ENCODE peak calls at places on chromosomes 4 and X, in six cellular contexts. D is HepG2, P is GM12891, K is GM12878, O is H1, U is K562. B is an unnamed sample.

GRCh38 chr4:128427832-128428366 is 140.3 kb upstream of the PGRMC2 start:
- DNase-seq in U (peak), P (no peak), D (peak), O (no peak), K (no peak), B (no peak)

GRCh38 chr4:7736436-7737267 is 203.0 kb downstream of the AFAP1 start:
- DNase-seq in O (no peak), D (no peak), U (no peak), P (no peak), K (no peak), B (no peak)

GRCh38 chr4:189765271-189765670 is 175.4 kb upstream of the FRG1 start:
- DNase-seq in U (no peak), O (no peak), K (no peak), D (no peak), P (no peak), B (no peak)

GRCh38 chr4:26993541-26993940 is 132.9 kb downstream of the STIM2 start:
- DNase-seq in U (no peak), K (no peak), O (no peak), P (no peak), D (no peak), B (no peak)

GRCh38 chr4:41234424-41234823 is 20.1 kb upstream of the APBB2 start:
- DNase-seq in U (no peak), D (no peak), O (peak), K (no peak), P (no peak), B (no peak)

GRCh38 chrX:3263681-3264126 is 82.7 kb downstream of the MXRA5 start:
- DNase-seq in P (no peak), K (no peak), U (no peak), D (no peak), O (no peak), B (no peak)

GRCh38 chr4:41181037-41181436 is 33.3 kb downstream of the APBB2 start:
- DNase-seq in K (no peak), D (no peak), U (no peak), O (no peak), P (no peak), B (no peak)

GRCh38 chr4:105457997-105458396 is 15.9 kb downstream of the PPA2 start:
- DNase-seq in D (no peak), U (no peak), P (no peak), O (no peak), K (no peak), B (no peak)

GRCh38 chrX:69101655-69102251 is 63.5 kb downstream of the PJA1 start:
- DNase-seq in K (no peak), O (no peak), D (no peak), U (no peak), P (no peak), B (no peak)

GRCh38 chrX:1529328-1529727 is 7.7 kb downstream of the P2RY8 start:
- DNase-seq in U (no peak), D (no peak), O (peak), K (no peak), P (no peak), B (no peak)

GRCh38 chrX:20217279-20217678 is 49.4 kb downstream of the RPS6KA3 start:
- DNase-seq in P (no peak), K (no peak), O (no peak), U (peak), D (no peak), B (no peak)

GRCh38 chr4:53490161-53490915 is 100.9 kb downstream of the LNX1 start:
- DNase-seq in O (no peak), D (no peak), K (no peak), U (no peak), P (no peak), B (no peak)

GRCh38 chr4:8063974-8064563 is 94.5 kb downstream of the ABLIM2 start:
- DNase-seq in O (no peak), K (no peak), P (no peak), U (no peak), D (no peak), B (no peak)

GRCh38 chrX:12975999-12976558 is 1.2 kb downstream of the TMSB4X start:
- DNase-seq in D (no peak), U (peak), K (no peak), P (no peak), O (no peak), B (peak)

GRCh38 chr4:122346036-122346435 is 32.8 kb upstream of the ADAD1 start:
- DNase-seq in P (no peak), O (no peak), D (no peak), K (no peak), U (no peak), B (no peak)

GRCh38 chr4:121764702-121765367 is at the start of gene SMIM43:
- DNase-seq in D (no peak), P (no peak), K (no peak), O (peak), U (no peak), B (no peak)

GRCh38 chr4:145486603-145487002 is 5.0 kb downstream of the SMAD1 start:
- DNase-seq in U (no peak), O (no peak), D (no peak), K (no peak), P (no peak), B (no peak)

GRCh38 chr4:56804551-56804950 is 16.9 kb downstream of the SPINK2 start:
- DNase-seq in D (no peak), P (no peak), U (no peak), O (no peak), K (peak), B (no peak)

GRCh38 chr4:131603705-131604104 is 1545.4 kb upstream of the PCDH10 start:
- DNase-seq in O (no peak), D (no peak), U (no peak), K (no peak), P (no peak), B (no peak)

GRCh38 chrX:8289523-8289922 is 118.5 kb upstream of the VCX2 start:
- DNase-seq in K (no peak), O (no peak), D (no peak), U (no peak), P (no peak), B (no peak)

GRCh38 chr4:122898370-122899150 is 23.8 kb downstream of the NUDT6 start:
- DNase-seq in K (no peak), U (no peak), D (no peak), P (no peak), O (no peak), B (no peak)

GRCh38 chrX:154979671-154980070 is 42.9 kb downstream of the F8 start:
- DNase-seq in P (no peak), O (no peak), D (no peak), K (no peak), U (no peak), B (no peak)

GRCh38 chr4:10098770-10099139 is 17.8 kb downstream of the WDR1 start:
- DNase-seq in U (no peak), K (no peak), P (no peak), O (no peak), D (no peak), B (no peak)

GRCh38 chr4:101198741-101199339 is 148.5 kb downstream of the PPP3CA start:
- DNase-seq in P (no peak), D (peak), U (no peak), O (no peak), K (no peak), B (no peak)

GRCh38 chrX:15398874-15399273 is 14.7 kb upstream of the VEGFD start:
- DNase-seq in K (no peak), D (no peak), U (no peak), O (no peak), P (no peak), B (no peak)

GRCh38 chrX:154039577-154039976 is 19.9 kb upstream of the IRAK1 start:
- DNase-seq in U (no peak), D (no peak), O (no peak), P (no peak), K (no peak), B (no peak)

DNA sequence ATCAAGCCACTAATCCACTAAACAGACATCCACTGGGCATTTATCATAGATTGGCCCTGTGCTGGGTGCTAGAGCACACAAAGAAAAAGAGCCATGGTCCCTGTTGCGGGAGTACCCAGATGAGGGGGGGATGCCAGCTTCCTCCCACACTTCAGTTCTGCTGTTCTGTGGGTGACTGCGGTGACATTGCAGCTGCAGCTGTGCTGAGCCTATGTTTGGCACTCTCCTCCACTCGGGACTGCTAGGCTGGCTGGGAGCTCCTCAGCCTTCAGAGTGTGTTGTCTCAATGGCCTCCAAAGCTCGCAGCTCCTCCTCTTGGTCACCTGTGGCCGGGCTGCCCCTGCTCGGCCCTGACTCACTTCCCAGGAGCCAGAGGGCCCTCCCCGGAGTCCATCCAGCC is 173.2 kb downstream of the CLCN4 start:
- DNase-seq in O (no peak), K (no peak), U (no peak), D (no peak), P (no peak), B (no peak)
- TF ChIP-seq TAF1 in O (no peak), K (no peak), U (no peak), D (no peak), P (no peak), B (no peak)

GRCh38 chrX:42708222-42708621 is 69.7 kb downstream of the PPP1R2C start:
- DNase-seq in K (no peak), U (no peak), D (no peak), P (no peak), O (no peak), B (no peak)
- TF ChIP-seq POLR2AphosphoS5 in K (no peak), U (no peak), D (no peak), P (no peak), O (no peak), B (no peak)

GRCh38 chr4:139011220-139011950 is 4.2 kb upstream of the NOCT start:
- DNase-seq in K (no peak), D (no peak), U (peak), P (no peak), O (no peak), B (no peak)
- TF ChIP-seq POLR2A in K (no peak), D (no peak), U (no peak), P (no peak), O (no peak), B (no peak)

GRCh38 chr4:102598759-102599379 is 97.7 kb downstream of the NFKB1 start:
- DNase-seq in P (no peak), U (no peak), O (no peak), K (no peak), D (no peak), B (no peak)

GRCh38 chr4:102599887-102600286 is 98.7 kb downstream of the NFKB1 start:
- DNase-seq in U (no peak), D (no peak), P (no peak), K (no peak), O (no peak), B (no peak)

GRCh38 chr4:102599455-102599854 is 98.3 kb downstream of the NFKB1 start:
- DNase-seq in O (no peak), U (no peak), P (no peak), D (no peak), K (no peak), B (no peak)

GRCh38 chr4:102600689-102601088 is 99.5 kb downstream of the NFKB1 start:
- DNase-seq in O (no peak), D (no peak), P (no peak), U (no peak), K (no peak), B (no peak)

GRCh38 chr4:102598102-102598758 is 97.1 kb downstream of the NFKB1 start:
- DNase-seq in D (no peak), U (no peak), O (no peak), K (no peak), P (no peak), B (no peak)
- TF ChIP-seq TAF1 in D (no peak), U (no peak), O (no peak), K (no peak), P (no peak), B (no peak)

DNA sequence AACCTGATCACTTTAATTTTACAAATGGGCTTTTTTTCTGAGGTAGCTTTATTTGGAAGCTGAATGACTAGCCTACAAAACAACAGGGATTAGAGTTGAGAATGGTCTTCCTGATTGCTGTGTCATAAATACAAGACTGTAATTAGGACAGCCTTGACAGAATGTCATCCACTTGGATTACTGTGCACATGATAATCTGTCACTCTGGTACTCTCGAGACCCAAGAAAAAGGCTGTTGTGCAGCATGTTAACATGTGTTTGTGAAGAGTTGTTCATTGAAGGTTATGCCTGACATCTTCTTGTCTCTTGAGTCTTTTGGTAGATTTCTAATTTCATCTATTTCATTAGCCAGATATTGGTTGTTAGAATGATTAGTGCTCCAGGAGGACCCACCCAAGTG is 212.2 kb upstream of the GPRIN3 start:
- DNase-seq in U (no peak), O (no peak), K (no peak), P (no peak), D (no peak), B (no peak)
- TF ChIP-seq POLR2AphosphoS5 in U (no peak), O (no peak), K (no peak), P (no peak), D (no peak), B (no peak)